ENCODE peak calls at places on chromosomes 16 and 17, in seven cellular contexts. L is adipocyte; P is heart left ventricle; S is breast epithelium; Y is lung; A is cardiac muscle cell; Q is CD8-positive, alpha-beta memory T cell. N is an unnamed sample. For H3K4me1, the result is how much of the 10 kb centered on the place peaks cover.

GRCh38 chr17:73068322-73069153 is 23.9 kb downstream of the SLC39A11 start:
- DNase-seq in L (peak), A (peak), Q (no peak), P (no peak), Y (no peak), S (no peak), N (no peak)

GRCh38 chr17:42135664-42136653 is 13.4 kb downstream of the HSPB9 start:
- DNase-seq in S (no peak), L (peak), Y (peak), Q (no peak), A (peak), P (peak), N (peak)

GRCh38 chr16:50548659-50549560 is 714 bp downstream of the NKD1 start:
- DNase-seq in Q (no peak), S (no peak), L (peak), Y (no peak), P (no peak), A (peak), N (no peak)

GRCh38 chr16:49750341-49751011 is 105.4 kb downstream of the ZNF423 start:
- DNase-seq in P (peak), Y (no peak), S (no peak), A (peak), L (no peak), Q (no peak), N (no peak)

GRCh38 chr17:50559674-50560184 is 786 bp upstream of the CACNA1G start:
- DNase-seq in S (no peak), Y (no peak), L (peak), A (peak), P (no peak), Q (no peak), N (no peak)

GRCh38 chr16:50680907-50681885 is at the start of gene SNX20:
- DNase-seq in P (no peak), S (no peak), Y (no peak), A (no peak), L (no peak), Q (peak), N (no peak)

GRCh38 chr17:4221899-4222659 is 41.7 kb downstream of the ANKFY1 start:
- DNase-seq in A (no peak), S (no peak), L (no peak), Y (no peak), Q (no peak), P (no peak), N (peak)

GRCh38 chr16:31242197-31242596 is 17.6 kb upstream of the ITGAM start:
- DNase-seq in A (peak), S (no peak), P (no peak), Y (no peak), L (peak), Q (no peak), N (no peak)

GRCh38 chr17:82959242-82959930 is 119.6 kb upstream of the ZNF750 start:
- DNase-seq in L (no peak), Q (no peak), Y (no peak), P (no peak), S (peak), A (no peak), N (peak)

GRCh38 chr16:88456356-88457292 is 3.5 kb downstream of the ZFPM1 start:
- DNase-seq in Y (no peak), Q (peak), L (no peak), A (no peak), P (no peak), S (no peak), N (no peak)

GRCh38 chr17:58283674-58284612 is 3.2 kb upstream of the MPO start:
- DNase-seq in P (no peak), A (no peak), Q (no peak), Y (no peak), L (no peak), S (no peak), N (no peak)
- H3K4me1 ChIP-seq in P (under half), A (under half), Q (under half), Y (under half), L (under half), S (under half), N (under half)

GRCh38 chr16:58123896-58124600 is 5.1 kb downstream of the CFAP20 start:
- DNase-seq in Y (no peak), P (no peak), L (no peak), S (no peak), Q (no peak), A (no peak), N (no peak)
- H3K4me1 ChIP-seq in Y (under half), P (half or more), L (half or more), S (under half), Q (half or more), A (half or more), N (under half)

GRCh38 chr17:64289652-64290051 is 26.6 kb upstream of the TEX2 start:
- DNase-seq in L (no peak), P (no peak), Y (no peak), Q (no peak), S (no peak), A (no peak), N (no peak)

GRCh38 chr17:64295146-64295545 is 32.1 kb upstream of the TEX2 start:
- DNase-seq in Q (no peak), L (no peak), P (no peak), A (no peak), Y (no peak), S (no peak), N (no peak)

GRCh38 chr17:64296246-64296645 is 33.2 kb upstream of the TEX2 start:
- DNase-seq in Q (no peak), L (peak), S (no peak), A (no peak), P (no peak), Y (no peak), N (no peak)

DNA sequence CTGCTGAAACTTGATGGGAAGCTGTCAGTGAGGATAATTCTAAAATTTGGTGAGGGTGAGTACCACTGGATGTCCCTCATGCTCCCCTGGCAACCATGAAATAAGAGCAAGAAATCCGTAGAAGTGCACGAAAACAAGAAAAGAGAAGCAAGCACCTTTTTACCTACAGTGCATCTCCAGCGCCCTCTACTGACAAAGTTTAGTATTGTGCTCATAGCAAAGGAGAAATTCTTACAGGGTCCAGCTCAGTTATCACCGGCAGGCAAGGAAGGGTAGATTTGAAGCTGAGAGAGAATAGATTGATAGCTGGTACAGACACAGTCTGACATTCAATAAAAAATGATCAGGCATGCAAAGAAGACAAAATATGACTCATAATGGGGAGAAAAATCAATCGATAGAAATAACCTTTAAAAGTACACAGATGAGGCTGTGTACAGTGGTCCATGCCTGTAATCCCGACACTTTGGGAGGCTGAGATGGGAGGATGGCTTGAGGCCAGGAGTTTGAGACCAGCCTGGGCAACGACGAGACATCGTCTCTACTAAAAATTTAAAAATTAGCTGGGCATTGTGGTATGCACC is 28.3 kb upstream of the TEX2 start:
- DNase-seq in L (no peak), Y (no peak), S (no peak), Q (no peak), P (no peak), A (no peak), N (no peak)
- H3K4me1 ChIP-seq in L (under half), Y (under half), S (under half), Q (under half), P (under half), A (under half), N (under half)

GRCh38 chr17:81863123-81863675 is 2.9 kb upstream of the P4HB start:
- DNase-seq in A (peak), Y (no peak), L (no peak), Q (no peak), S (no peak), P (no peak), N (no peak)

GRCh38 chr17:81860756-81861568 is 627 bp upstream of the P4HB start:
- DNase-seq in P (peak), Y (peak), Q (peak), S (peak), A (peak), L (peak), N (peak)

GRCh38 chr17:81859906-81860755 is at the start of gene P4HB:
- DNase-seq in L (no peak), Q (no peak), S (no peak), Y (no peak), P (peak), A (peak), N (no peak)

GRCh38 chr17:81858170-81858966 is 2.0 kb downstream of the P4HB start:
- DNase-seq in L (no peak), Y (no peak), Q (no peak), A (no peak), P (no peak), S (no peak), N (no peak)

DNA sequence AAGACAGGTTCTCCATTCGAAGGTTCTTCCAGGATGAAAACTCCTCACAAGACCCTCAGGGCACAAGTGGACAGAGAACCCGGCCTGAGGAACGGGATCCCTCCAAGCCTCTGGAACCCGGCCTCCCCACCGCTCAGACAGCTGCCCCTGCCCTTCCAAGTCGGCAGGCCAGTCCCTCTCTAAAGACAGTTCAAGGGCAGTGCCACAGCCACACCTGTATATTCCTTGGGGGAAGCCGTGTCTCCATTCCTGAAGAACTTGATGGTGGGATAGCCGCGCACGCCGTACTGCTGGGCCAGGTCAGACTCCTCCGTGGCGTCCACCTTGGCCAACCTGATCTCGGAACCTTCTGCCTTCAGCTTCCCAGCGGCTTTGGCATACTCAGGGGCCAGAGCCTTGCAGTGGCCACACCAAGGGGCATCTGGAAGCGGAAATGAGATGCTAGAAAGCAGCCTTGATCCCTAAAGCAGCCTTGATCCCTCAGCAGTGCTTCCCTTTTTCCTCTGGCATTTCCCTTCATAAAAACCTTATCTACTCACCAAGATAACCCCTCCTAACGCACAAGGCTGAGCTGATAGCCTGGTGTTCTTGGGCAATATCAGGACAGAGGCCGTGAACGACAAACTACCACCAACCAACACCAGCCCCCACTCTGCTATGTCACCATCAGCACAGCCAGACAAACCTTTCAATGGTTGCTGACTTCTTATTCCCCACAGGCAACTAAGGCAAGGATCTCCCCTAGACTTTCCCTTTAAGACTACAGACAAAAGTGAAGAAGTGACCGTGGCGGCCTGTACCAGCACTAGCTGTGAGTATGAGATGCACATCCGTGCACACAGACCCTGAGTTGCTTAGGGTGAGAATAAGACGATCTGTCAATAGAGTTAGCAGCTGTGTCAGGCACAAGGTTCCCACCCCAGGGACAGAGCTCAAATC is 1.1 kb downstream of the P4HB start:
- DNase-seq in Q (no peak), A (peak), L (peak), Y (no peak), S (no peak), P (no peak), N (no peak)
- H3K4me1 ChIP-seq in Q (under half), A (under half), L (half or more), Y (under half), S (under half), P (under half), N (under half)

DNA sequence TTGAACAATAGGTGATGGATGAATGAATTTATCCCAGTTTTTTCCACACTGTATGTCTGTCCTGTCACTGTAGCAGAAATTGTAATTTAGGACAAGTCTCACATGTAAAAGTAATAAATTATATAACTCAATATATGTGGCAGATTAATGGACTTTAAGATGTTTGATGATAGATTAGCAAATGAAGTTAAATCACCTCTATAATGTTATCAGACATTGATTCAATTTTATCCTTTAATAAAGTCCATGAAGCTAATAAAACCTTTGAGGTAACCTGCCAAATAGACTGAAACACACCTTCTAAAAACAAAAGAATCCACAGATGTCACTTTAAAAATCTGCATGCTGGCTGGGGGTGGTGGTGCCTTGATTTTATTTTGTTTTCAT is 83.3 kb upstream of the CORO6 start:
- DNase-seq in Q (no peak), S (no peak), L (no peak), Y (no peak), P (no peak), A (no peak), N (no peak)
- H3K4me1 ChIP-seq in Q (under half), S (under half), L (under half), Y (under half), P (under half), A (under half), N (under half)

GRCh38 chr16:77304134-77304533 is 104.9 kb downstream of the SYCE1L start:
- DNase-seq in P (no peak), Y (no peak), L (no peak), A (no peak), S (no peak), Q (no peak), N (no peak)
- H3K4me1 ChIP-seq in P (under half), Y (under half), L (under half), A (under half), S (under half), Q (under half), N (under half)

N was measured in right lobe of liver.